ENCODE peak calls at places on chromosomes 13 and 19, in seven cellular contexts. U, A, Q, M, P, C and Z are unnamed samples.

GRCh38 chr19:18349524-18350128 is 9.2 kb downstream of the PGPEP1 start:
- DNase-seq in Q (peak), C (peak), U (peak), A (peak), M (no peak), P (no peak), Z (peak)

GRCh38 chr19:18731562-18732008 is 48.1 kb downstream of the CRTC1 start:
- DNase-seq in C (peak), A (no peak), U (no peak), M (no peak), P (no peak), Q (no peak), Z (peak)

GRCh38 chr19:7699422-7700127 is 2.4 kb downstream of the FCER2 start:
- DNase-seq in U (no peak), A (no peak), C (peak), P (no peak), Q (no peak), M (no peak), Z (no peak)

GRCh38 chr19:1837625-1838105 is 10.6 kb downstream of the REXO1 start:
- DNase-seq in C (peak), M (no peak), U (peak), Q (no peak), A (no peak), P (peak), Z (peak)

GRCh38 chr13:107069107-107069776 is 501.3 kb upstream of the ARGLU1 start:
- DNase-seq in A (no peak), P (no peak), M (no peak), U (no peak), Q (no peak), C (peak), Z (no peak)

GRCh38 chr13:24271611-24272451 is 37.5 kb upstream of the C1QTNF9 start:
- DNase-seq in Q (peak), U (no peak), C (no peak), A (peak), P (peak), M (no peak), Z (peak)

GRCh38 chr19:14073925-14074838 is 1.6 kb downstream of the MISP3 start:
- DNase-seq in Q (peak), A (no peak), C (no peak), P (no peak), M (no peak), U (no peak), Z (no peak)

GRCh38 chr19:44685877-44686276 is 13.1 kb upstream of the CEACAM16 start:
- DNase-seq in U (no peak), M (no peak), A (no peak), Q (no peak), P (no peak), C (no peak), Z (no peak)

GRCh38 chr19:54209748-54210494 is 9.3 kb downstream of the RPS9 start:
- DNase-seq in P (peak), A (peak), Q (peak), C (peak), U (peak), M (peak), Z (no peak)

GRCh38 chr13:98959299-98959698 is 18.6 kb downstream of the DOCK9 start:
- DNase-seq in U (no peak), P (no peak), Q (no peak), C (no peak), M (no peak), A (no peak), Z (no peak)

GRCh38 chr19:18023596-18024212 is 15.7 kb downstream of the ARRDC2 start:
- DNase-seq in C (no peak), U (no peak), Q (peak), M (no peak), A (peak), P (peak), Z (no peak)

GRCh38 chr19:57103573-57104277 is 16.1 kb upstream of the USP29 start:
- DNase-seq in Q (peak), C (peak), U (peak), P (no peak), A (no peak), M (peak), Z (peak)

GRCh38 chr13:99269627-99270252 is 11.6 kb upstream of the GPR18 start:
- DNase-seq in M (no peak), Q (no peak), A (no peak), C (peak), P (no peak), U (no peak), Z (no peak)

GRCh38 chr19:16661480-16662034 is 618 bp downstream of the TMEM38A start:
- DNase-seq in M (no peak), P (peak), C (no peak), A (peak), Q (peak), U (peak), Z (peak)

GRCh38 chr19:1324792-1325567 is 39.3 kb downstream of the EFNA2 start:
- DNase-seq in U (peak), Q (peak), C (no peak), M (peak), A (peak), P (no peak), Z (no peak)

GRCh38 chr13:33119022-33119735 is 103.0 kb downstream of the KL start:
- DNase-seq in P (no peak), C (peak), U (no peak), M (no peak), Q (no peak), A (no peak), Z (peak)

GRCh38 chr19:15251749-15252397 is 19.6 kb upstream of the EPHX3 start:
- DNase-seq in P (no peak), M (peak), A (peak), U (peak), C (peak), Q (peak), Z (peak)

GRCh38 chr19:49616532-49616931 is 23.4 kb downstream of the RRAS start:
- DNase-seq in Q (no peak), M (no peak), A (no peak), P (no peak), C (no peak), U (no peak), Z (no peak)

GRCh38 chr13:101681834-101682233 is 229.4 kb downstream of the ITGBL1 start:
- DNase-seq in U (no peak), A (no peak), C (no peak), Q (no peak), P (no peak), M (no peak), Z (no peak)

GRCh38 chr13:85728831-85729230 is 70.4 kb downstream of the SLITRK6 start:
- DNase-seq in Q (no peak), P (no peak), C (no peak), A (no peak), U (no peak), M (no peak), Z (no peak)
- H3K4me3 ChIP-seq in Q (no peak), P (no peak), C (no peak), A (no peak), U (no peak), M (no peak), Z (no peak)

GRCh38 chr19:51421229-51422052 is 4.0 kb upstream of the SIGLEC10 start:
- DNase-seq in M (no peak), U (no peak), A (no peak), P (no peak), C (peak), Q (no peak), Z (no peak)
- H3K4me3 ChIP-seq in M (no peak), U (no peak), A (no peak), P (no peak), C (no peak), Q (no peak), Z (no peak)

GRCh38 chr19:35609881-35610353 is 2.6 kb upstream of the HAUS5 start:
- DNase-seq in U (no peak), C (no peak), P (no peak), M (no peak), A (no peak), Q (no peak), Z (no peak)

GRCh38 chr19:35615036-35615435 is 2.5 kb downstream of the HAUS5 start:
- DNase-seq in U (no peak), P (no peak), C (no peak), M (no peak), A (no peak), Q (no peak), Z (no peak)

GRCh38 chr19:35612224-35612558 is 344 bp upstream of the HAUS5 start:
- DNase-seq in M (no peak), C (no peak), P (no peak), Q (no peak), A (no peak), U (no peak), Z (no peak)

GRCh38 chr19:35612559-35613321 is at the start of gene HAUS5:
- DNase-seq in C (peak), A (peak), M (peak), Q (peak), U (peak), P (peak), Z (peak)

GRCh38 chr19:35613574-35613973 is 1.0 kb downstream of the HAUS5 start:
- DNase-seq in P (no peak), Q (no peak), C (no peak), U (no peak), A (no peak), M (no peak), Z (no peak)
- H3K4me3 ChIP-seq in P (no peak), Q (no peak), C (no peak), U (peak), A (no peak), M (peak), Z (peak)

DNA sequence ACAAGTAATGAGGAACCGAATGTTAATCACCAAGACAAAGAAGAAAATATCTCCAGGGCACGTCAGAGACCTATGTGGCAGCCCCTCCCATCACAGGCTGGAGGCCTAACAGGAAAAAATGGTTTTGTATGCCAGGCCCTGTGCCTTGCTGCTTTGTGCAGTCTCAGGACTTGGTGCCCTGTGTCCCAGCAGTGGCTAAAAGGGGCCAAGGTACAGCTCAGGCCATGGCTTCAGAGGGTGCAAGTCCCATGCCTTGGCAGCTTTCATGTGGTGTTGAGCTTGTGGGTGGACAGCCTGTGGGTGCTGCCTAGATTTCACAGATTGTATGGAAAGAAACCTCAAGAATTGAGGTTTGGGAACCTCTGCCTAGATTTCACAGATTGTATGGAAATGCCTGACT is 767.2 kb upstream of the SLC10A2 start:
- DNase-seq in Q (no peak), P (no peak), U (no peak), A (no peak), M (no peak), C (no peak), Z (no peak)
- H3K4me3 ChIP-seq in Q (no peak), P (no peak), U (no peak), A (no peak), M (no peak), C (no peak), Z (no peak)

GRCh38 chr13:19860884-19861655 is 2.4 kb downstream of the ZMYM5 start:
- DNase-seq in P (no peak), U (no peak), M (no peak), C (peak), A (no peak), Q (no peak), Z (peak)
- H3K4me3 ChIP-seq in P (no peak), U (peak), M (peak), C (no peak), A (peak), Q (peak), Z (peak)

GRCh38 chr19:55598034-55598433 is 1.3 kb downstream of the FIZ1 start:
- DNase-seq in U (no peak), P (no peak), M (no peak), C (peak), A (no peak), Q (no peak), Z (no peak)
- H3K4me3 ChIP-seq in U (no peak), P (no peak), M (no peak), C (no peak), A (no peak), Q (no peak), Z (peak)

DNA sequence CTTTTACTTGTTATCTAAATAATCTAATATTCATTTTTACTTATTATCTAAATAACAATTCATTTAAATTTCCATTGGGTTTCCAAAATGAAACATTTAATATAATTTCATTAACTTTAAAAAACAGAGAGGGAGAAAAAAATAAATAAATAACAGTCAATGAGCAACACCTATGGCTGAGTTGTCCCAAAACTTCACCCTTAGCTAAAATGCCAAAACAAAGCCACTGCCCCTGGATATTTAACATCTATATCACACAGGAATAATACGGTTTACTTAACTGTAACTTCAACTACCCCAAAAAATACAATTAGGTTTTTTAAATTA is 570 bp downstream of the ELF1 start:
- DNase-seq in P (no peak), M (no peak), A (no peak), Q (no peak), U (no peak), C (no peak), Z (no peak)
- H3K4me3 ChIP-seq in P (no peak), M (peak), A (peak), Q (peak), U (no peak), C (no peak), Z (peak)